ENCODE peak calls at places on chromosomes 6 and 20, in six cellular contexts. E is AG10803, B is tibial artery, F is OCI-LY7, X is H7, C is heart left ventricle. Z is an unnamed sample.

GRCh38 chr20:25867776-25868649 is 171.4 kb upstream of the ZNF337 start:
- DNase-seq in E (peak; percentile 64), B (peak; percentile 85), F (no peak), X (peak; percentile 82), C (peak; percentile 82), Z (peak; percentile 83)

GRCh38 chr20:59765599-59766177 is 161.3 kb downstream of the PHACTR3 start:
- DNase-seq in E (no peak), B (no peak), F (peak; percentile 29), X (peak; percentile 80), C (no peak), Z (no peak)

GRCh38 chr6:85464260-85464644 is 14.4 kb downstream of the NT5E start:
- DNase-seq in E (peak; percentile 93), B (peak; percentile 78), F (no peak), X (no peak), C (no peak), Z (no peak)

GRCh38 chr6:40778918-40779317 is 191.8 kb upstream of the LRFN2 start:
- DNase-seq in E (no peak), B (no peak), F (no peak), X (no peak), C (no peak), Z (no peak)

GRCh38 chr6:17601389-17601703 is 1.2 kb downstream of the FAM8A1 start:
- DNase-seq in E (no peak), B (no peak), F (no peak), X (no peak), C (no peak), Z (no peak)

GRCh38 chr6:79269877-79270276 is 35.4 kb upstream of the HMGN3 start:
- DNase-seq in E (peak; percentile 83), B (no peak), F (no peak), X (no peak), C (peak; percentile 23), Z (no peak)

GRCh38 chr20:62059926-62060630 is 5.6 kb downstream of the TAF4 start:
- DNase-seq in E (no peak), B (no peak), F (no peak), X (peak; percentile 65), C (no peak), Z (no peak)

GRCh38 chr20:46214831-46215488 is 93.3 kb downstream of the CDH22 start:
- DNase-seq in E (no peak), B (no peak), F (no peak), X (no peak), C (no peak), Z (no peak)

GRCh38 chr6:128478230-128479047 is 42.0 kb downstream of the PTPRK start:
- DNase-seq in E (no peak), B (no peak), F (no peak), X (no peak), C (no peak), Z (no peak)

Z was measured in left ventricle myocardium inferior.